ENCODE peak calls at places on chromosomes 1 and 21, in nine cellular contexts. One of them, this sample, is unnamed.

GRCh38 chr21:38468989-38469388 is 29.3 kb downstream of the ERG start:
- DNase-seq in adrenal gland: no peak
- DNase-seq in tibial artery: no peak
- DNase-seq in osteoblast: no peak
- DNase-seq in brain microvascular endothelial cell: no peak
- DNase-seq in AG04449: no peak
- DNase-seq in cardiac fibroblast: no peak
- DNase-seq in left ventricle myocardium inferior: no peak
- DNase-seq in HFF-Myc: no peak
- DNase-seq in this sample: no peak

GRCh38 chr1:43367026-43367903 is 546 bp downstream of the ELOVL1 start:
- DNase-seq in tibial artery: peak; percentile 25
- DNase-seq in HFF-Myc: no peak
- DNase-seq in cardiac fibroblast: no peak
- DNase-seq in brain microvascular endothelial cell: no peak
- DNase-seq in adrenal gland: peak; percentile 36
- DNase-seq in AG04449: no peak
- DNase-seq in osteoblast: peak; percentile 84
- DNase-seq in left ventricle myocardium inferior: peak; percentile 25
- DNase-seq in this sample: no peak

GRCh38 chr1:16298653-16299052 is 53.6 kb downstream of the FBXO42 start:
- DNase-seq in osteoblast: no peak
- DNase-seq in cardiac fibroblast: peak; percentile 35
- DNase-seq in HFF-Myc: no peak
- DNase-seq in tibial artery: no peak
- DNase-seq in brain microvascular endothelial cell: no peak
- DNase-seq in AG04449: no peak
- DNase-seq in left ventricle myocardium inferior: no peak
- DNase-seq in adrenal gland: no peak
- DNase-seq in this sample: no peak

GRCh38 chr1:3630161-3630611 is 5.4 kb downstream of the TPRG1L start:
- DNase-seq in osteoblast: peak; percentile 46
- DNase-seq in cardiac fibroblast: no peak
- DNase-seq in HFF-Myc: no peak
- DNase-seq in left ventricle myocardium inferior: no peak
- DNase-seq in AG04449: no peak
- DNase-seq in brain microvascular endothelial cell: no peak
- DNase-seq in tibial artery: no peak
- DNase-seq in adrenal gland: no peak
- DNase-seq in this sample: no peak

GRCh38 chr1:204627436-204627835 is 58.1 kb downstream of the LRRN2 start:
- DNase-seq in AG04449: no peak
- DNase-seq in HFF-Myc: no peak
- DNase-seq in left ventricle myocardium inferior: no peak
- DNase-seq in cardiac fibroblast: no peak
- DNase-seq in osteoblast: peak; percentile 5
- DNase-seq in adrenal gland: no peak
- DNase-seq in tibial artery: no peak
- DNase-seq in brain microvascular endothelial cell: no peak
- DNase-seq in this sample: no peak

GRCh38 chr1:53346007-53346813 is 18.3 kb upstream of the LRP8 start:
- DNase-seq in osteoblast: peak; percentile 54
- DNase-seq in AG04449: no peak
- DNase-seq in cardiac fibroblast: no peak
- DNase-seq in brain microvascular endothelial cell: no peak
- DNase-seq in tibial artery: no peak
- DNase-seq in left ventricle myocardium inferior: no peak
- DNase-seq in HFF-Myc: no peak
- DNase-seq in adrenal gland: no peak
- DNase-seq in this sample: no peak

GRCh38 chr1:64703600-64703999 is 41.3 kb upstream of the RAVER2 start:
- DNase-seq in adrenal gland: no peak
- DNase-seq in cardiac fibroblast: no peak
- DNase-seq in brain microvascular endothelial cell: no peak
- DNase-seq in HFF-Myc: no peak
- DNase-seq in tibial artery: no peak
- DNase-seq in osteoblast: no peak
- DNase-seq in AG04449: no peak
- DNase-seq in left ventricle myocardium inferior: no peak
- DNase-seq in this sample: no peak

GRCh38 chr1:243926803-243927245 is 76.8 kb upstream of the AKT3 start:
- DNase-seq in tibial artery: no peak
- DNase-seq in brain microvascular endothelial cell: peak; percentile 97
- DNase-seq in left ventricle myocardium inferior: no peak
- DNase-seq in cardiac fibroblast: peak; percentile 86
- DNase-seq in HFF-Myc: peak; percentile 65
- DNase-seq in adrenal gland: no peak
- DNase-seq in AG04449: peak; percentile 96
- DNase-seq in osteoblast: peak; percentile 92
- DNase-seq in this sample: peak; percentile 96

GRCh38 chr1:150551049-150551783 is 2.0 kb downstream of the ADAMTSL4 start:
- DNase-seq in cardiac fibroblast: no peak
- DNase-seq in osteoblast: peak; percentile 96
- DNase-seq in tibial artery: no peak
- DNase-seq in left ventricle myocardium inferior: no peak
- DNase-seq in brain microvascular endothelial cell: no peak
- DNase-seq in HFF-Myc: no peak
- DNase-seq in adrenal gland: no peak
- DNase-seq in AG04449: no peak
- DNase-seq in this sample: no peak

GRCh38 chr1:109280768-109281356 is 2.1 kb downstream of the PSRC1 start:
- DNase-seq in tibial artery: no peak
- DNase-seq in HFF-Myc: no peak
- DNase-seq in brain microvascular endothelial cell: no peak
- DNase-seq in AG04449: no peak
- DNase-seq in adrenal gland: no peak
- DNase-seq in cardiac fibroblast: no peak
- DNase-seq in left ventricle myocardium inferior: no peak
- DNase-seq in osteoblast: no peak
- DNase-seq in this sample: no peak

GRCh38 chr1:6026095-6026809 is 19.4 kb upstream of the KCNAB2 start:
- DNase-seq in adrenal gland: peak; percentile 56
- DNase-seq in tibial artery: peak; percentile 76
- DNase-seq in cardiac fibroblast: peak; percentile 29
- DNase-seq in osteoblast: peak; percentile 70
- DNase-seq in AG04449: no peak
- DNase-seq in left ventricle myocardium inferior: peak; percentile 90
- DNase-seq in brain microvascular endothelial cell: peak; percentile 12
- DNase-seq in HFF-Myc: peak; percentile 19
- DNase-seq in this sample: no peak
- H3K4me3 ChIP-seq in adrenal gland: no peak overlapping the region
- H3K4me3 ChIP-seq in tibial artery: peak overlapping the region; percentile 22
- H3K4me3 ChIP-seq in cardiac fibroblast: no peak overlapping the region
- H3K4me3 ChIP-seq in osteoblast: peak overlapping the region; percentile 52
- H3K4me3 ChIP-seq in AG04449: no peak overlapping the region
- H3K4me3 ChIP-seq in left ventricle myocardium inferior: peak overlapping the region; percentile 60
- H3K4me3 ChIP-seq in brain microvascular endothelial cell: no peak overlapping the region
- H3K4me3 ChIP-seq in HFF-Myc: no peak overlapping the region
- H3K4me3 ChIP-seq in this sample: no peak overlapping the region

GRCh38 chr1:178579095-178579494 is 66.2 kb downstream of the TEX35 start:
- DNase-seq in AG04449: no peak
- DNase-seq in adrenal gland: no peak
- DNase-seq in cardiac fibroblast: no peak
- DNase-seq in osteoblast: no peak
- DNase-seq in HFF-Myc: no peak
- DNase-seq in left ventricle myocardium inferior: no peak
- DNase-seq in brain microvascular endothelial cell: no peak
- DNase-seq in tibial artery: no peak
- DNase-seq in this sample: no peak

GRCh38 chr1:178580096-178580495 is 67.2 kb downstream of the TEX35 start:
- DNase-seq in osteoblast: no peak
- DNase-seq in HFF-Myc: no peak
- DNase-seq in cardiac fibroblast: no peak
- DNase-seq in adrenal gland: no peak
- DNase-seq in left ventricle myocardium inferior: no peak
- DNase-seq in tibial artery: no peak
- DNase-seq in AG04449: no peak
- DNase-seq in brain microvascular endothelial cell: no peak
- DNase-seq in this sample: no peak

GRCh38 chr1:178579562-178579961 is 66.7 kb downstream of the TEX35 start:
- DNase-seq in tibial artery: no peak
- DNase-seq in left ventricle myocardium inferior: no peak
- DNase-seq in osteoblast: no peak
- DNase-seq in AG04449: no peak
- DNase-seq in brain microvascular endothelial cell: no peak
- DNase-seq in cardiac fibroblast: no peak
- DNase-seq in HFF-Myc: no peak
- DNase-seq in adrenal gland: no peak
- DNase-seq in this sample: no peak

GRCh38 chr1:178580876-178581275 is 68.0 kb downstream of the TEX35 start:
- DNase-seq in osteoblast: no peak
- DNase-seq in tibial artery: no peak
- DNase-seq in adrenal gland: no peak
- DNase-seq in HFF-Myc: no peak
- DNase-seq in left ventricle myocardium inferior: no peak
- DNase-seq in cardiac fibroblast: no peak
- DNase-seq in brain microvascular endothelial cell: no peak
- DNase-seq in AG04449: no peak
- DNase-seq in this sample: no peak

GRCh38 chr1:178581351-178581951 is 68.5 kb downstream of the TEX35 start:
- DNase-seq in tibial artery: no peak
- DNase-seq in HFF-Myc: no peak
- DNase-seq in left ventricle myocardium inferior: no peak
- DNase-seq in osteoblast: no peak
- DNase-seq in AG04449: no peak
- DNase-seq in adrenal gland: no peak
- DNase-seq in cardiac fibroblast: no peak
- DNase-seq in brain microvascular endothelial cell: no peak
- DNase-seq in this sample: no peak
- TF ChIP-seq CTCF in tibial artery: no peak
- TF ChIP-seq CTCF in HFF-Myc: no peak
- TF ChIP-seq CTCF in left ventricle myocardium inferior: no peak
- TF ChIP-seq CTCF in osteoblast: no peak
- TF ChIP-seq CTCF in AG04449: no peak
- TF ChIP-seq CTCF in adrenal gland: no peak
- TF ChIP-seq CTCF in cardiac fibroblast: no peak
- TF ChIP-seq CTCF in brain microvascular endothelial cell: no peak
- TF ChIP-seq CTCF in this sample: no peak

GRCh38 chr1:167090289-167090942 is at the start of gene GPA33:
- DNase-seq in osteoblast: no peak
- DNase-seq in AG04449: no peak
- DNase-seq in HFF-Myc: no peak
- DNase-seq in brain microvascular endothelial cell: no peak
- DNase-seq in left ventricle myocardium inferior: no peak
- DNase-seq in adrenal gland: no peak
- DNase-seq in tibial artery: no peak
- DNase-seq in cardiac fibroblast: no peak
- DNase-seq in this sample: no peak
- H3K4me3 ChIP-seq in osteoblast: no peak within 1 kb of the TSS
- H3K4me3 ChIP-seq in AG04449: no peak within 1 kb of the TSS
- H3K4me3 ChIP-seq in HFF-Myc: no peak within 1 kb of the TSS
- H3K4me3 ChIP-seq in brain microvascular endothelial cell: no peak within 1 kb of the TSS
- H3K4me3 ChIP-seq in left ventricle myocardium inferior: no peak within 1 kb of the TSS
- H3K4me3 ChIP-seq in adrenal gland: no peak within 1 kb of the TSS
- H3K4me3 ChIP-seq in tibial artery: no peak within 1 kb of the TSS
- H3K4me3 ChIP-seq in cardiac fibroblast: no peak within 1 kb of the TSS
- H3K4me3 ChIP-seq in this sample: no peak within 1 kb of the TSS

DNA sequence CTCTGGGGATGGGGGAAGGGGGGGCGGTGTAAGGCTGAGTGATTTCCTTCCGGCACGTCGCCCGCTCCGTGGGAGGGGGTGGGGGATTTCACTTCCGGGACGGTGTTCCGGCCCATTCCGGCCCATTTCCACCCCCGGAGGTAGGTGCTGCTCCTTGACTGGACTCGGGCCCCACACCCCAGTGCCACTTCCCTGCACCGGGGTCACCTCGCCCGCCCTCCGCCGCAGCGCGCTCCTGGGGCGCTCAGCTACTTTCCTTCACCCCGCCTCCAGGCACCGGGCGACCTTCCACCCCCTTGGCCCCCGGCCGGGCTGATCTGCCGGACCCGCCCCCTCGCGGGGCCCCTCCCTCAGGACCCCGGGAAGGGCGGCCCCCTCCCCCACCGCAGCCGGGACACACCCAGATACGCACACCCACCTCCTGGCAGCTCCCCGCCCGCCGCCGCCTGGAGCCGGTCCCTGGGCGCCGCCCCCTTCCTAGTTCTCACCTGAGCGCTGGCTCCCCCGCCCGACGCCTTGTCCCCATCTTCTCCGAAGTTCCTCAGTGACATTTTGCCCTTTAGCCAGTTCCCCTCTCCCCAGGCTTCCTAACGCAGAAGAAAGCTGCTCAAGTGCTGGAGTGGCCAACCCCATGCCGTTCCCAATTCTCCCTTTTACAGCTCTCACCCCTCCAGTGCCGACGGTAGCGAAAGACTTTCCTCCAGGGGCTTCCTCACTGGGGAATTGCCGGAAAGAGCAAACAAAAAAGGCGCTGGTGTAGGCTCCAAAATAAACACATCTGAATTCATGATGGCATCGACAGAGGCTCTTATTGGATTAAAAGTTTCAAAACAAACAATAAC is at the start of gene ZBTB37:
- DNase-seq in tibial artery: peak; percentile 72
- DNase-seq in AG04449: no peak
- DNase-seq in adrenal gland: peak; percentile 82
- DNase-seq in brain microvascular endothelial cell: peak; percentile 40
- DNase-seq in osteoblast: peak; percentile 83
- DNase-seq in HFF-Myc: no peak
- DNase-seq in left ventricle myocardium inferior: peak; percentile 88
- DNase-seq in cardiac fibroblast: no peak
- DNase-seq in this sample: no peak
- TF ChIP-seq CTCF in tibial artery: no peak
- TF ChIP-seq CTCF in AG04449: no peak
- TF ChIP-seq CTCF in adrenal gland: no peak
- TF ChIP-seq CTCF in brain microvascular endothelial cell: no peak
- TF ChIP-seq CTCF in osteoblast: no peak
- TF ChIP-seq CTCF in HFF-Myc: no peak
- TF ChIP-seq CTCF in left ventricle myocardium inferior: no peak
- TF ChIP-seq CTCF in cardiac fibroblast: no peak
- TF ChIP-seq CTCF in this sample: no peak

GRCh38 chr1:161215079-161215478 is at the start of gene FCER1G:
- DNase-seq in adrenal gland: no peak
- DNase-seq in HFF-Myc: no peak
- DNase-seq in osteoblast: no peak
- DNase-seq in brain microvascular endothelial cell: no peak
- DNase-seq in cardiac fibroblast: no peak
- DNase-seq in AG04449: no peak
- DNase-seq in tibial artery: peak; percentile 70
- DNase-seq in left ventricle myocardium inferior: peak; percentile 61
- DNase-seq in this sample: no peak
- H3K4me3 ChIP-seq in adrenal gland: no peak within 1 kb of the TSS
- H3K4me3 ChIP-seq in HFF-Myc: no peak within 1 kb of the TSS
- H3K4me3 ChIP-seq in osteoblast: no peak within 1 kb of the TSS
- H3K4me3 ChIP-seq in brain microvascular endothelial cell: no peak within 1 kb of the TSS
- H3K4me3 ChIP-seq in cardiac fibroblast: no peak within 1 kb of the TSS
- H3K4me3 ChIP-seq in AG04449: no peak within 1 kb of the TSS
- H3K4me3 ChIP-seq in tibial artery: peak within 1 kb of the TSS; percentile 34
- H3K4me3 ChIP-seq in left ventricle myocardium inferior: peak within 1 kb of the TSS; percentile 44
- H3K4me3 ChIP-seq in this sample: no peak within 1 kb of the TSS

GRCh38 chr21:14119038-14119437 is 91.7 kb downstream of the LIPI start:
- DNase-seq in left ventricle myocardium inferior: no peak
- DNase-seq in tibial artery: no peak
- DNase-seq in AG04449: no peak
- DNase-seq in osteoblast: no peak
- DNase-seq in brain microvascular endothelial cell: no peak
- DNase-seq in cardiac fibroblast: no peak
- DNase-seq in HFF-Myc: no peak
- DNase-seq in adrenal gland: no peak
- DNase-seq in this sample: no peak
- TF ChIP-seq CTCF in left ventricle myocardium inferior: no peak
- TF ChIP-seq CTCF in tibial artery: no peak
- TF ChIP-seq CTCF in AG04449: no peak
- TF ChIP-seq CTCF in osteoblast: no peak
- TF ChIP-seq CTCF in brain microvascular endothelial cell: no peak
- TF ChIP-seq CTCF in cardiac fibroblast: no peak
- TF ChIP-seq CTCF in HFF-Myc: no peak
- TF ChIP-seq CTCF in adrenal gland: no peak
- TF ChIP-seq CTCF in this sample: no peak

GRCh38 chr1:182962554-182963115 is 9.7 kb upstream of the SHCBP1L start:
- DNase-seq in AG04449: peak; percentile 71
- DNase-seq in left ventricle myocardium inferior: peak; percentile 81
- DNase-seq in osteoblast: peak; percentile 93
- DNase-seq in tibial artery: peak; percentile 83
- DNase-seq in adrenal gland: peak; percentile 77
- DNase-seq in HFF-Myc: peak; percentile 82
- DNase-seq in brain microvascular endothelial cell: peak; percentile 83
- DNase-seq in cardiac fibroblast: peak; percentile 95
- DNase-seq in this sample: peak; percentile 94
- H3K4me3 ChIP-seq in AG04449: peak overlapping the region; percentile 34
- H3K4me3 ChIP-seq in left ventricle myocardium inferior: peak overlapping the region; percentile 45
- H3K4me3 ChIP-seq in osteoblast: peak overlapping the region; percentile 59
- H3K4me3 ChIP-seq in tibial artery: peak overlapping the region; percentile 11
- H3K4me3 ChIP-seq in adrenal gland: no peak overlapping the region
- H3K4me3 ChIP-seq in HFF-Myc: peak overlapping the region; percentile 18
- H3K4me3 ChIP-seq in brain microvascular endothelial cell: peak overlapping the region; percentile 2
- H3K4me3 ChIP-seq in cardiac fibroblast: no peak overlapping the region
- H3K4me3 ChIP-seq in this sample: peak overlapping the region; percentile 13

This sample was measured in astrocyte of the spinal cord.